ENCODE peak calls at places on chromosomes 4 and X, in four cellular contexts. Z is sigmoid colon, X is heart left ventricle, I is HCT116. P is an unnamed sample.

GRCh38 chrX:45011131-45011530 is 138.1 kb downstream of the KDM6A start:
- DNase-seq in Z (no peak), I (no peak), X (no peak), P (no peak)

GRCh38 chr4:26175016-26175786 is 145.6 kb upstream of the RBPJ start:
- DNase-seq in Z (no peak), I (no peak), X (no peak), P (no peak)

GRCh38 chr4:173528378-173529321 is 1.4 kb downstream of the HAND2 start:
- DNase-seq in I (no peak), X (no peak), Z (peak), P (no peak)

GRCh38 chrX:8404958-8405357 is 59.7 kb upstream of the VCX3B start:
- DNase-seq in Z (no peak), I (no peak), X (no peak), P (no peak)

GRCh38 chrX:150200820-150201287 is 162.3 kb upstream of the MAMLD1 start:
- DNase-seq in I (peak), Z (peak), X (no peak), P (peak)

GRCh38 chrX:66633541-66633940 is 5.3 kb downstream of the EDA2R start:
- DNase-seq in I (no peak), X (no peak), Z (no peak), P (no peak)

GRCh38 chrX:24494544-24495113 is 29.5 kb downstream of the PDK3 start:
- DNase-seq in I (no peak), Z (peak), X (no peak), P (no peak)

GRCh38 chr4:145034727-145035211 is 63.2 kb downstream of the ANAPC10 start:
- DNase-seq in Z (no peak), X (no peak), I (peak), P (no peak)

GRCh38 chrX:9180623-9181022 is 146.7 kb upstream of the FAM9B start:
- DNase-seq in I (no peak), X (no peak), Z (no peak), P (no peak)

GRCh38 chrX:15143050-15143824 is 126.6 kb downstream of the ASB9 start:
- DNase-seq in I (peak), Z (no peak), X (peak), P (peak)

GRCh38 chrX:100685284-100685996 is 41.4 kb downstream of the SRPX2 start:
- DNase-seq in X (peak), Z (peak), I (peak), P (peak)

GRCh38 chr4:143399113-143399949 is 62.7 kb downstream of the GAB1 start:
- DNase-seq in Z (no peak), I (peak), X (no peak), P (no peak)

GRCh38 chr4:174255790-174256189 is 27.7 kb downstream of the FBXO8 start:
- DNase-seq in X (no peak), Z (no peak), I (no peak), P (no peak)

GRCh38 chr4:113256946-113257345 is 207.5 kb downstream of the ANK2 start:
- DNase-seq in I (no peak), Z (no peak), X (no peak), P (no peak)

GRCh38 chr4:8874896-8875680 is 3.4 kb upstream of the HMX1 start:
- DNase-seq in I (no peak), X (no peak), Z (no peak), P (no peak)

GRCh38 chrX:107678957-107679740 is 50.8 kb downstream of the PRPS1 start:
- DNase-seq in Z (peak), X (peak), I (no peak), P (peak)

GRCh38 chr4:159864337-159864736 is 761.5 kb downstream of the RAPGEF2 start:
- DNase-seq in Z (no peak), I (no peak), X (no peak), P (no peak)

GRCh38 chr4:38753021-38753806 is 29.6 kb downstream of the TLR10 start:
- DNase-seq in I (peak), Z (peak), X (peak), P (peak)

DNA sequence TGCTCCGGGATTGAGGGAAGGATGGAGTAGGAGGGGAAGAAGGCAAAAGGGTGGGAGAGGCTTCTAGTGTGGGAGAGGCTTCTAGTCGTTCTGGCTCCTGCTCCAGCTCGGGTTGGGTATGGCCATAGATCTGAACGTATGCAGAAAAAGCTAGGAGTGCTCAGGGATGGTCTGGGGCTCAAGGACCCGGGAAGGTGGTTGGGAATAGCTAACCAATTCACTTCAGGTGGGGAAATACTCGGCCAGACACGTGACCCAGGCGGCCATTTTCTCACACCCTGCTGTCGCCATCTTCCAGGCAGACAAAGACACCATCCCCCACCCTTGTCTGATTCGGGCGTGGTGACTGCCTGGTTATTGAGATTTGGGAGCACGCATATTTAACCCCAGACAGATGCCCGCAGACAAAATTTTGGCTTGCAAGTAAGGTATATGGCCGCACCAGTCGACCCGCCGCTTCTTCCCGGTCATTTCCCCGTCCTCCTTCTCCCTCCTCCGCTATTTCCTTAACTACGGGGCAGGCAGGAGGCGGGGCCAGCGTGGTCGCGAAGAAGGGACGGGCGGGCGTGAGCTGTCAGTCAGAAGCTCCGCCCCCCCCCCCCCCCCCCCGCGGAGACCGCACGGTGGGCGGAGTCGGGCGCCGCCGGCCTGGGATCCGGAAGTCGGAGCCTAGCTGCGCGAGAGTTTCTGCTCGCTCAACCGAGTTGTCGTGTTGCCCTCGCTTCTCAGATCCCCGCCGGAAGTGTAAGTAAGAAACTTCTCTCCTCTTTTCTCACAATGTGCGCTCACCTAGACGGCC is at the start of gene GNL3L:
- DNase-seq in X (peak), Z (peak), I (peak), P (peak)
- TF ChIP-seq POLR2A in X (no peak), Z (no peak), I (no peak), P (peak)

GRCh38 chrX:20266810-20267598 is at the start of gene RPS6KA3:
- DNase-seq in I (peak), X (peak), Z (peak), P (peak)
- TF ChIP-seq POLR2A in I (no peak), X (no peak), Z (peak), P (peak)

GRCh38 chr4:87150498-87151261 is 69.7 kb downstream of the KLHL8 start:
- DNase-seq in X (peak), I (peak), Z (no peak), P (no peak)
- TF ChIP-seq POLR2A in X (no peak), I (no peak), Z (no peak), P (no peak)

DNA sequence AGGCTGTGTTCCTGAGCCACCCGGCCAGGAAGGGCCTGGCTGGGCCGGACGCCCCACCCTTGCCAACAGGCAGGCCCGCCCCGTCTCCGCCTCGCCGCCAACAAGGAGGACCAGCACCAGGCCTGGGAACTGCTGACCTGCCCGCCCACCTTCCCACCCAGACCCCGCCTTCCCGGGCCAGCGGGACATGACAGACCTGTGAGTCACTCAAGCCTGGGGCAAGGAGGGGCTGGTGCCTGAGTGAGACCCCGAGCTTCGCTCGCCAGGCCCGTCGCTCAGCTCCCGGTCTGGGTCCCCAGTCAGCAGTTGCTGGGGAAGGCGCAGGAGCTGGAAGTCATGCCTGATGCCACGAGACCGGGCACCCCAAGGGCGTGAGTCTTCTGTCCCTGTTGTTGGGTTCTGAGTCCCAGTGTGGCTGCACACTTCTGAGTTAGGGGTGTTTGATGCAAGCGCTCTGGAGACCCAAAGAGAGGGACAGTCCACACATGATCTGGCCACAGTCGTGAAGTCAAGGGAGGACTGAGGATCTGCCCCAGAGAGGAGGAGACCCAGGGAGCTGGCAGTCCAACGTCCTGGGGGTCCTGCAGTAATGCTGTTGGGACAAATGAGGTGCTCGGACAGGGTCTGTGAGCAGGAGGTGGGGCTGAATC is at the start of gene DNASE1L1:
- DNase-seq in X (peak), Z (peak), I (no peak), P (peak)
- TF ChIP-seq POLR2A in X (no peak), Z (no peak), I (no peak), P (peak)

DNA sequence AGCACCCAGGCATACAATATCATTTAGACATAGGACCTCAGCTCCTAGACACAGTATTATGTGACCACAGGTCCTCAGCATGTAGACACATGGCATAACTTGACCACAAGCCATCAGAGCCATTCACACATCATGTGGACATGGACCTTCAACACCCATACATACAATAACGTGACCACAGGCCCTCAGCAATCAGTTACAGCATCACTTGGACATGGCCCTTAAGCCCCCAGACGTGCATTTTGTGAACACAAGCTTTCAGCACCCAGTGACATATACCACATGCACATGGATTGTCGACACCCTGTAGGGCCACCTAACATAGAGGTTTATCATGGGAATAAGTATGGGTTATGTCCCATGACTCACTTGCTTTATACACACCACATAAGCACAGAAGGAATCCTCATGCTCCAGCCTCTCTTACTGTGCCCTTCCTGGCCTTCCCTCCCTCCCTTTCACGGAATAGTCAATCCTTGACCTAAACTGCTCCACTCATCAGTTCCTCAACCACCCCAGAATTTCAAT is 1.9 kb downstream of the TSPYL2 start:
- DNase-seq in I (no peak), X (no peak), Z (no peak), P (no peak)
- TF ChIP-seq POLR2A in I (no peak), X (no peak), Z (no peak), P (no peak)

DNA sequence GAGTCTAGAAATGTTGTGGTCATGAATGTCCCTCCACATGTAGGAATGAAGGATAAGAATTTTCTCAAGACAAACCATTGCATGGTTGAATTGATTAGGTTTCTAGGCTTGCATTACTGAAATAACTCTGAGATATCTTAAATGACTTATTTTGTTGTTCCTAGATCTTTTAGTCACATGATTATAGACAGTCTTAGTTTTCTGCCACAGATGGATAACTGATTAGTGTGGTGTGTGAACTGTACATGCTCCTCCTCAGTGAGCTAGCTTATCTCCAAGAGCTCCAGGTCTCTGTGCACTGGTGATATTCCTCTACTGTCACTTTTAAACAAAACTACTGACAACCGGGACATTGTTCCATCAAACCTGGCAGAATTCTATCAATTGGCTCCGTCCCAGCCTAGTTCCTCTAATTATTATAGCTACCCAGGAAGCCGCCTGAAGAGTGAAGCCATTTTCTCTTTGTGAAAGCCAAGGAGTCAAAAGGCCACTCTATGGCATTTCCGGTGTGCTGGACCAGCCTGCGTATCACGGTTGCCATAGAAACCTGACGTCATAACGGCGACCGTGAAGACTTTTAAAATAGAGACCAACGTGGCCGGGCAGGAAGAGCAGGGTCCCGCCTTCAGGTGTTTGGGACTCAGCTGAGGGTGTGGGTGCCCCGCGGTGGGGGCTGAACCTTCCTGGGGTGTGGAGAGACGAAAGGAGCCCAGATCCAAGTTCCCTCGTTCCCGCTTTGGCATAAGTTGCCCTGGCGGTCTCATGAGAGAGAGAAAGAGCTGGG is 28.1 kb downstream of the BEX3 start:
- DNase-seq in Z (peak), I (peak), X (peak), P (peak)
- TF ChIP-seq POLR2A in Z (no peak), I (no peak), X (no peak), P (no peak)